ENCODE peak calls at places on chromosome 17, in seven cellular contexts. I is GM23248, C is MM.1S, X is PC-3, N is HCT116, M is GM23338, F is neural progenitor cell. Y is an unnamed sample.

GRCh38 chr17:2362416-2362815 is 25.1 kb downstream of the SGSM2 start:
- DNase-seq in I (no peak), C (no peak), X (no peak), N (no peak), M (no peak), F (no peak), Y (no peak)

GRCh38 chr17:17041018-17041521 is 1.2 kb upstream of the MPRIP start:
- DNase-seq in I (peak; percentile 88), C (no peak), X (peak; percentile 82), N (no peak), M (no peak), F (no peak), Y (peak; percentile 66)

GRCh38 chr17:15171433-15172047 is 93.6 kb downstream of the PMP22 start:
- DNase-seq in I (peak; percentile 87), C (no peak), X (peak; percentile 83), N (peak; percentile 47), M (peak; percentile 88), F (peak; percentile 79), Y (peak; percentile 85)

GRCh38 chr17:69367298-69367697 is 40.4 kb upstream of the ABCA5 start:
- DNase-seq in I (no peak), C (peak; percentile 92), X (no peak), N (no peak), M (no peak), F (no peak), Y (no peak)

GRCh38 chr17:48729335-48730239 is 1.0 kb upstream of the HOXB13 start:
- DNase-seq in I (no peak), C (no peak), X (peak; percentile 61), N (no peak), M (no peak), F (no peak), Y (no peak)

GRCh38 chr17:45326566-45326965 is 9.7 kb upstream of the MAP3K14 start:
- DNase-seq in I (no peak), C (no peak), X (no peak), N (no peak), M (no peak), F (no peak), Y (no peak)

GRCh38 chr17:46851029-46851741 is at the start of gene WNT9B:
- DNase-seq in I (peak; percentile 56), C (no peak), X (no peak), N (no peak), M (peak; percentile 85), F (peak; percentile 83), Y (peak; percentile 90)

GRCh38 chr17:50893183-50893993 is 27.2 kb upstream of the TOB1 start:
- DNase-seq in I (peak; percentile 22), C (no peak), X (peak; percentile 86), N (peak; percentile 71), M (no peak), F (peak; percentile 63), Y (no peak)

GRCh38 chr17:28871056-28871579 is 16.3 kb downstream of the ERAL1 start:
- DNase-seq in I (no peak), C (peak; percentile 78), X (no peak), N (no peak), M (no peak), F (no peak), Y (no peak)

GRCh38 chr17:62891659-62892058 is 74.4 kb upstream of the TANC2 start:
- DNase-seq in I (no peak), C (no peak), X (no peak), N (no peak), M (no peak), F (no peak), Y (no peak)

GRCh38 chr17:78789149-78789662 is 7.1 kb upstream of the CYTH1 start:
- DNase-seq in I (peak; percentile 46), C (no peak), X (no peak), N (no peak), M (no peak), F (no peak), Y (no peak)

GRCh38 chr17:71202449-71202848 is 918.4 kb upstream of the SOX9 start:
- DNase-seq in I (peak; percentile 13), C (no peak), X (no peak), N (no peak), M (no peak), F (no peak), Y (no peak)

GRCh38 chr17:58317421-58318064 is 11.1 kb downstream of the TSPOAP1 start:
- DNase-seq in I (peak; percentile 78), C (peak; percentile 75), X (peak; percentile 95), N (peak; percentile 72), M (peak; percentile 77), F (peak; percentile 70), Y (peak; percentile 65)

GRCh38 chr17:71398706-71399620 is 721.9 kb upstream of the SOX9 start:
- DNase-seq in I (no peak), C (no peak), X (no peak), N (no peak), M (peak; percentile 40), F (peak; percentile 15), Y (no peak)

GRCh38 chr17:43212641-43213490 is 1.2 kb downstream of the TMEM106A start:
- DNase-seq in I (peak; percentile 32), C (no peak), X (no peak), N (no peak), M (no peak), F (no peak), Y (no peak)

GRCh38 chr17:41910701-41911391 is 7.9 kb downstream of the ACLY start:
- DNase-seq in I (peak; percentile 99), C (no peak), X (peak; percentile 91), N (no peak), M (no peak), F (no peak), Y (no peak)

DNA sequence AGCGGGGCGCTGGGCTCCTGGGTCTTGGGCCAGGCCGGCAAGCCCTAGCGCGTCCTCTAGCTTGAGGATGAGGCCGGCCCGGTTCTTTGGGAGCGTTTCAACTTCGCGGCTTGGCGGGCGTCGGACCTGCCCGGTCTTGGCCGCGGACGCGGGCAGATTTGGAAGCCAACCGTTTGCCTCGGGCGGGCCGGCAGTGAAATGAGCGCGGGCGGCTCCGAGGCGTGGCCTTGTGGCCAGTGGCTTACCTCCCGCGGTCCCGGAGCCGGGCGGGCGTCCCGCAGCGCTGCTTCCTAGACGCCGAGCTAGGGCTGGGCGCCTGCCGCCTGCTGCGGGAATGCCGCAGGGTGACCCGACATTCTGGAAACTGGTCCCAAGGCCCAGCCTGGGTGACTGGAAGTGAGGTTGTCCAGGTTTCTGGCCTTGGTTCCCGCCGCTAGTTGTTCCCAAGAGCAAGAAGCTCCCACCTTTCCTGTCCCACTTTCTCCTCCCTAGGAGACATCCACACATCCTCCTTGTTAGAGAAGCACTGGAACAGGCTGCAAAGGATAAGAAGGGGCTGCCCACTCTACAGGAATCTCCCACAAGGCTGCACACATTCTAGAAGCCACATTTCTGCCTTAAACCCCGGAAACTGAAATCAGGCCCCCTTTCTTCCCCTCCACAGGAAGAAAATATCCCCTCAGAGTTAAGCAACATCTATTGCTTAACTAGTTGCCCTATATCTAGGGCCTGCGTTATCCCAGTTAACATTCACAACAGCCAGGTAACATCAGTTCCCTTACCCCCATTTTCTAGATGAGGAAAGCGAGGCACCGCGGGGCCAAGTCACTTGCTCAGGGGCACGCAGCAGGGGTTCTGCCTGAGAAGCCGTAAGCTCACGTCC is 4.5 kb upstream of the CBX8 start:
- DNase-seq in I (peak; percentile 50), C (no peak), X (peak; percentile 54), N (peak; percentile 45), M (peak; percentile 53), F (peak; percentile 63), Y (peak; percentile 50)
- H3K4me1 ChIP-seq in I (peaks cover under 1% of the 10 kb centered on the region), C (peaks cover 3% of the 10 kb centered on the region), X (peaks cover 38% of the 10 kb centered on the region), N (peaks cover 27% of the 10 kb centered on the region), M (peaks cover 49% of the 10 kb centered on the region), F (peaks cover 47% of the 10 kb centered on the region), Y (peaks cover 21% of the 10 kb centered on the region)

GRCh38 chr17:37391146-37391545 is 15.4 kb downstream of the C17orf78 start:
- DNase-seq in I (peak; percentile 14), C (no peak), X (no peak), N (no peak), M (no peak), F (no peak), Y (no peak)

GRCh38 chr17:37389160-37389559 is 13.4 kb downstream of the C17orf78 start:
- DNase-seq in I (no peak), C (no peak), X (no peak), N (no peak), M (no peak), F (no peak), Y (no peak)

GRCh38 chr17:37388266-37388665 is 12.5 kb downstream of the C17orf78 start:
- DNase-seq in I (peak; percentile 50), C (no peak), X (no peak), N (no peak), M (no peak), F (no peak), Y (no peak)

GRCh38 chr17:37392024-37392590 is 14.5 kb downstream of the ACACA start:
- DNase-seq in I (peak; percentile 52), C (peak; percentile 25), X (peak; percentile 2), N (no peak), M (no peak), F (peak; percentile 6), Y (peak; percentile 16)

GRCh38 chr17:37393352-37393751 is 13.3 kb downstream of the ACACA start:
- DNase-seq in I (no peak), C (no peak), X (no peak), N (no peak), M (no peak), F (no peak), Y (no peak)
- TF ChIP-seq EZH2 in I (no peak), C (no peak), X (no peak), N (no peak), M (no peak), F (no peak), Y (no peak)

DNA sequence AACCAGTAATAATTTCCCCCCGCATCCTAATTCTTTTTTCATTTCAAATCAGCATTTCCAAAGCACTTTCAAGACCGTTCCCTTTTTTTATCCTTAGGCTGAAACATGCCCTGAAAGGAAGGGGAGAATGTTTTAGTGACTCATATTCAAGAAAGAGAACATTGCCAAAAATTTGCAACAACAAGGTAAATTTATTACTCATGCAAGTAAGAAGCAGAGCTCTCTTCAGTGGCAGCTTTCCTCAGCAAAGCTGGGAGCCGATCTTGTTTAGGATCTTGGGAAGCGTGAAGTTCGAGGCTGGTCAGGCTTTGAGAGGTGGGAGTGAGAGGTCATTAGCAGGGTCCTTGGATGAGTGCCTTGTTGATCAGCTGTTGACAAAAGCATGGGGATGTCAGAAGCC is 129.5 kb downstream of the PRKCA start:
- DNase-seq in I (peak; percentile 92), C (no peak), X (peak; percentile 93), N (no peak), M (no peak), F (no peak), Y (no peak)
- TF ChIP-seq EZH2phosphoT487 in I (no peak), C (no peak), X (no peak), N (no peak), M (no peak), F (no peak), Y (no peak)

GRCh38 chr17:81406117-81406953 is 11.1 kb downstream of the BAHCC1 start:
- DNase-seq in I (no peak), C (no peak), X (no peak), N (no peak), M (no peak), F (no peak), Y (no peak)

GRCh38 chr17:81403671-81404534 is 8.6 kb downstream of the BAHCC1 start:
- DNase-seq in I (peak; percentile 52), C (no peak), X (no peak), N (no peak), M (no peak), F (no peak), Y (no peak)

GRCh38 chr17:81405382-81406005 is 10.2 kb downstream of the BAHCC1 start:
- DNase-seq in I (peak; percentile 64), C (no peak), X (no peak), N (no peak), M (no peak), F (no peak), Y (peak; percentile 55)

GRCh38 chr17:81403040-81403467 is 7.8 kb downstream of the BAHCC1 start:
- DNase-seq in I (no peak), C (no peak), X (no peak), N (no peak), M (peak; percentile 60), F (peak; percentile 60), Y (no peak)

GRCh38 chr17:81404557-81405165 is 9.4 kb downstream of the BAHCC1 start:
- DNase-seq in I (no peak), C (no peak), X (no peak), N (no peak), M (no peak), F (no peak), Y (no peak)
- H3K4me1 ChIP-seq in I (peaks cover 26% of the 10 kb centered on the region), C (no peaks in the 10 kb centered on the region), X (peaks cover 7% of the 10 kb centered on the region), N (peaks cover 19% of the 10 kb centered on the region), M (peaks cover 28% of the 10 kb centered on the region), F (peaks cover 56% of the 10 kb centered on the region), Y (peaks cover 61% of the 10 kb centered on the region)